ENCODE peak calls at places on chromosomes 11 and 22, in seven cellular contexts. D is HCT116, L is NB4, E is lower leg skin, Y is thyroid gland, Q is esophagus muscularis mucosa, P is H54. N is an unnamed sample.

GRCh38 chr11:100640071-100640470 is 47.0 kb upstream of the ARHGAP42 start:
- DNase-seq in D (no peak), P (no peak), L (no peak), Q (no peak), E (no peak), Y (no peak), N (no peak)

GRCh38 chr11:114883472-114883871 is 205.1 kb downstream of the NXPE2 start:
- DNase-seq in E (no peak), L (no peak), Y (peak), P (no peak), Q (no peak), D (no peak), N (no peak)

GRCh38 chr11:61349189-61349751 is 12.4 kb downstream of the CYB561A3 start:
- DNase-seq in D (no peak), L (no peak), P (no peak), Q (no peak), Y (no peak), E (no peak), N (no peak)

GRCh38 chr11:110478410-110478809 is 48.7 kb downstream of the FDX1 start:
- DNase-seq in P (no peak), Q (no peak), E (no peak), Y (no peak), D (no peak), L (peak), N (no peak)

GRCh38 chr11:118163494-118163893 is 10.9 kb upstream of the SCN4B start:
- DNase-seq in L (no peak), Y (no peak), D (no peak), E (no peak), P (no peak), Q (no peak), N (no peak)

GRCh38 chr22:19367763-19368367 is 63.7 kb downstream of the HIRA start:
- DNase-seq in Y (no peak), P (no peak), Q (no peak), D (no peak), L (no peak), E (peak), N (no peak)

GRCh38 chr11:36398261-36398953 is 102.3 kb downstream of the PRR5L start:
- DNase-seq in E (no peak), P (no peak), D (no peak), Q (no peak), L (no peak), Y (no peak), N (no peak)

GRCh38 chr11:128587415-128587814 is at the start of gene ETS1:
- DNase-seq in Y (no peak), L (no peak), Q (no peak), D (no peak), E (no peak), P (no peak), N (no peak)

GRCh38 chr11:133835258-133836075 is 9.8 kb downstream of the SPATA19 start:
- DNase-seq in Q (peak), D (peak), P (peak), E (peak), Y (peak), L (peak), N (peak)

GRCh38 chr11:107427569-107428180 is 29.9 kb downstream of the CWF19L2 start:
- DNase-seq in E (no peak), Y (no peak), L (no peak), P (no peak), D (no peak), Q (no peak), N (no peak)

GRCh38 chr11:119671561-119672015 is 57.4 kb downstream of the NECTIN1 start:
- DNase-seq in L (no peak), Y (no peak), D (no peak), Q (no peak), E (no peak), P (no peak), N (no peak)

GRCh38 chr22:37659066-37659896 is 758 bp downstream of the PDXP start:
- DNase-seq in Q (no peak), Y (peak), L (peak), E (no peak), P (no peak), D (no peak), N (no peak)
- TF ChIP-seq POLR2A in Q (no peak), Y (no peak), L (no peak), E (no peak), P (no peak), D (no peak), N (no peak)

GRCh38 chr11:94134651-94135512 is 6.2 kb downstream of the PANX1 start:
- DNase-seq in P (no peak), Q (no peak), E (peak), Y (peak), D (no peak), L (peak), N (no peak)

GRCh38 chr11:94133752-94134151 is 5.1 kb downstream of the PANX1 start:
- DNase-seq in Y (no peak), P (no peak), D (no peak), E (no peak), L (no peak), Q (no peak), N (no peak)

GRCh38 chr11:94131363-94132115 is 2.9 kb downstream of the PANX1 start:
- DNase-seq in D (no peak), L (no peak), Y (peak), P (no peak), E (no peak), Q (no peak), N (no peak)

GRCh38 chr11:94132152-94132558 is 3.5 kb downstream of the PANX1 start:
- DNase-seq in Y (no peak), Q (no peak), L (no peak), E (no peak), D (no peak), P (no peak), N (no peak)

GRCh38 chr11:94132823-94133408 is 4.3 kb downstream of the PANX1 start:
- DNase-seq in L (no peak), E (no peak), Y (no peak), Q (no peak), P (no peak), D (no peak), N (no peak)
- TF ChIP-seq POLR2A in L (no peak), E (no peak), Y (no peak), Q (no peak), P (no peak), D (no peak), N (no peak)

DNA sequence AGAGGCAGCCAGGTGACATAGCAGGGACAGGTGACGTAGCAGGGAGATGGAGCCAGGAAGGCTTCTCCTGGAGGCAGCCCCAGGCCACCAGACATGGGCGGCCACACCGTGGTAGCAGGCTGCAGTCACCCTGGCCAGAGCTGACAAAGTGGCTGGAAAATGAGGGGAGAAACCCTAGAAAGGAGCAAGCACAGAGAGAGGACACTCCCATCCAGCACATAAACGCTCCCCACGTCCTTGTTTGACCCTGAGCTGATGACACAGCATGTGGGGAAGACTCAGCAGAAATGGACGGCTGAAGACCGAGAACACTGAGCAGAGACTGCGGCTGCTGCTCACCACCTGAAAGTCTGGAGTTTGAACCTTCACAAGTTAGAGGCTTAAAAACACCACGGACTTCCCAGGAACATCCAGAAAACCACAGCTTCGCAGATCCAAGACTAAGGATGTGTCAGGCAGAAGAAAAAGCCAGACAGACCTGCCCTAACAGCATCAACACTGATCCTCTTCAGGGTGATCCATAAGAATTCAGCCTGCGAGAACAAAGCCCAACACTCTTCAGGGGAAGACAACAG is 28.7 kb downstream of the DRD4 start:
- DNase-seq in Q (no peak), Y (no peak), E (no peak), L (no peak), D (no peak), P (no peak), N (no peak)
- TF ChIP-seq POLR2A in Q (no peak), Y (no peak), E (no peak), L (no peak), D (no peak), P (no peak), N (no peak)

GRCh38 chr11:62716816-62717215 is 9.3 kb downstream of the GNG3 start:
- DNase-seq in Y (no peak), P (no peak), E (no peak), Q (no peak), L (no peak), D (no peak), N (no peak)
- TF ChIP-seq POLR2A in Y (no peak), P (no peak), E (no peak), Q (no peak), L (no peak), D (no peak), N (no peak)

GRCh38 chr11:65773784-65774411 is 6.9 kb downstream of the AP5B1 start:
- DNase-seq in D (no peak), E (peak), P (no peak), L (no peak), Y (no peak), Q (peak), N (no peak)
- TF ChIP-seq POLR2A in D (no peak), E (no peak), P (no peak), L (no peak), Y (no peak), Q (no peak), N (no peak)

GRCh38 chr22:50326225-50326958 is 420 bp downstream of the DENND6B start:
- DNase-seq in L (no peak), P (no peak), D (no peak), Q (no peak), Y (no peak), E (no peak), N (no peak)

GRCh38 chr22:50329236-50329635 is 2.4 kb upstream of the DENND6B start:
- DNase-seq in Q (no peak), E (no peak), D (no peak), Y (no peak), P (no peak), L (no peak), N (no peak)

GRCh38 chr22:50325444-50326224 is 1.2 kb downstream of the DENND6B start:
- DNase-seq in Q (no peak), P (no peak), L (peak), Y (no peak), E (no peak), D (no peak), N (no peak)

GRCh38 chr22:50327711-50328019 is 853 bp upstream of the DENND6B start:
- DNase-seq in D (no peak), E (no peak), L (no peak), P (no peak), Y (no peak), Q (no peak), N (no peak)

GRCh38 chr22:50326959-50327710 is at the start of gene DENND6B:
- DNase-seq in D (no peak), L (peak), Q (no peak), Y (peak), P (no peak), E (peak), N (no peak)
- TF ChIP-seq POLR2A in D (peak), L (peak), Q (peak), Y (peak), P (no peak), E (no peak), N (no peak)

GRCh38 chr11:69010964-69011623 is 2.0 kb downstream of the MRGPRF start:
- DNase-seq in Q (no peak), D (peak), L (peak), P (peak), Y (peak), E (peak), N (no peak)
- TF ChIP-seq POLR2A in Q (peak), D (peak), L (peak), P (no peak), Y (no peak), E (no peak), N (peak)

GRCh38 chr11:95790123-95790932 is at the start of gene CEP57:
- DNase-seq in P (peak), Y (peak), D (peak), Q (peak), E (peak), L (peak), N (peak)
- TF ChIP-seq POLR2A in P (peak), Y (peak), D (peak), Q (peak), E (no peak), L (peak), N (peak)

DNA sequence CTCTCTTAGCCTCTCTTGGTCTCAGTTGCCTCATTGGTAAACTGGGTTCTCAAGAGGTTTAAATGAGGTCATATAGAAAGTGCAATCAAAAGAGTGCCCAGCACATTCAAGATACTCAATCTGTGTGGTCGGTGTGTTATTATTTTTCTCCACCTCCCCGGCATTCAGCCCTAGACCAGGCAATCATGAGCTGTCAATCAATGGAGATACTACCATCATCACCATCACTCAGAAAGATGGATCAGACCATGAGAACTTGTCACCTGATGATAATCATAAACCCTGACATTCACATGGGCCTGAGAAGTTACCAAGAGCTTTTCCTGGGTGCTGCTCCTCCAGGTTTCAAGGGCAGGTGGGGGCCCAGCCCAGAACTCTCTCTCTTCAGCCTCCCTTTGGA is 166.1 kb downstream of the MN1 start:
- DNase-seq in Q (no peak), E (no peak), D (no peak), Y (no peak), P (no peak), L (no peak), N (no peak)
- TF ChIP-seq POLR2A in Q (no peak), E (no peak), D (no peak), Y (no peak), P (no peak), L (no peak), N (no peak)

GRCh38 chr22:50584106-50585096 is 1.8 kb upstream of the CHKB start:
- DNase-seq in Y (no peak), L (no peak), E (no peak), Q (no peak), D (no peak), P (no peak), N (no peak)

GRCh38 chr22:50585781-50586180 is 3.1 kb upstream of the CHKB start:
- DNase-seq in D (no peak), E (no peak), Y (no peak), Q (no peak), P (no peak), L (no peak), N (no peak)

GRCh38 chr22:50587407-50587806 is 4.8 kb upstream of the CHKB start:
- DNase-seq in P (no peak), D (no peak), Q (no peak), L (no peak), E (no peak), Y (no peak), N (no peak)

GRCh38 chr22:50585238-50585637 is 2.6 kb upstream of the CHKB start:
- DNase-seq in Y (no peak), E (no peak), L (no peak), P (no peak), D (no peak), Q (no peak), N (no peak)

GRCh38 chr22:50586416-50586815 is 3.8 kb upstream of the CHKB start:
- DNase-seq in E (no peak), Q (no peak), P (no peak), Y (no peak), L (no peak), D (no peak), N (no peak)
- TF ChIP-seq POLR2A in E (no peak), Q (no peak), P (no peak), Y (no peak), L (no peak), D (no peak), N (no peak)

N was measured in vagina.